ENCODE peak calls at places on chromosome 16, in nine cellular contexts. N, Q, C, P, V, J, B, I and A are unnamed samples.

GRCh38 chr16:31869511-31870201 is 4.0 kb upstream of the ZNF267 start:
- DNase-seq in N (no peak), Q (no peak), C (peak; percentile 32), P (no peak), V (peak; percentile 2), J (no peak), B (peak; percentile 64), I (peak; percentile 55), A (peak; percentile 74)

GRCh38 chr16:89167425-89167941 is 4.1 kb upstream of the CDH15 start:
- DNase-seq in N (peak; percentile 97), Q (peak; percentile 91), C (peak; percentile 92), P (peak; percentile 26), V (peak; percentile 28), J (peak; percentile 99), B (no peak), I (peak; percentile 68), A (peak; percentile 24)

GRCh38 chr16:17602678-17603077 is 131.9 kb upstream of the XYLT1 start:
- DNase-seq in N (no peak), Q (no peak), C (no peak), P (no peak), V (no peak), J (no peak), B (no peak), I (peak; percentile 5), A (no peak)

GRCh38 chr16:89096768-89097527 is 3.3 kb downstream of the ACSF3 start:
- DNase-seq in N (peak; percentile 75), Q (peak; percentile 30), C (no peak), P (no peak), V (no peak), J (no peak), B (no peak), I (peak; percentile 46), A (no peak)

GRCh38 chr16:11793840-11794239 is 3.2 kb downstream of the ZC3H7A start:
- DNase-seq in N (no peak), Q (no peak), C (peak; percentile 54), P (no peak), V (no peak), J (no peak), B (no peak), I (peak; percentile 66), A (peak; percentile 1)

GRCh38 chr16:89944773-89945172 is 3.8 kb upstream of the DEF8 start:
- DNase-seq in N (no peak), Q (no peak), C (no peak), P (no peak), V (no peak), J (no peak), B (no peak), I (no peak), A (no peak)

GRCh38 chr16:85270365-85270764 is 158.1 kb upstream of the CIBAR2 start:
- DNase-seq in N (no peak), Q (no peak), C (no peak), P (no peak), V (no peak), J (no peak), B (no peak), I (no peak), A (no peak)

GRCh38 chr16:75228143-75228976 is 9.6 kb downstream of the CTRB1 start:
- DNase-seq in N (peak; percentile 65), Q (no peak), C (no peak), P (no peak), V (no peak), J (peak; percentile 67), B (no peak), I (no peak), A (no peak)

GRCh38 chr16:74564451-74564984 is 42.4 kb downstream of the GLG1 start:
- DNase-seq in N (no peak), Q (no peak), C (no peak), P (no peak), V (no peak), J (no peak), B (no peak), I (no peak), A (no peak)

GRCh38 chr16:89506113-89506504 is 2.1 kb upstream of the SPG7 start:
- DNase-seq in N (no peak), Q (no peak), C (peak; percentile 43), P (no peak), V (no peak), J (no peak), B (no peak), I (peak; percentile 94), A (no peak)

GRCh38 chr16:20409398-20410152 is at the start of gene ACSM5:
- DNase-seq in N (no peak), Q (no peak), C (peak; percentile 64), P (peak; percentile 11), V (peak; percentile 6), J (peak; percentile 36), B (no peak), I (no peak), A (peak; percentile 63)

GRCh38 chr16:81012974-81013373 is 6.0 kb downstream of the CENPN start:
- DNase-seq in N (no peak), Q (no peak), C (no peak), P (no peak), V (no peak), J (no peak), B (no peak), I (no peak), A (no peak)

GRCh38 chr16:29663020-29663828 is at the start of gene SPN:
- DNase-seq in N (no peak), Q (no peak), C (no peak), P (no peak), V (no peak), J (peak; percentile 58), B (no peak), I (peak; percentile 24), A (no peak)

GRCh38 chr16:30757316-30757715 is 4.5 kb downstream of the CFAP119 start:
- DNase-seq in N (peak; percentile 42), Q (no peak), C (no peak), P (no peak), V (no peak), J (no peak), B (no peak), I (no peak), A (no peak)